ENCODE peak calls at places on chromosomes 7 and 10, in ten cellular contexts. One of them, this sample, is unnamed. For H3K4me1, the result is how much of the 10 kb centered on the place peaks cover.

GRCh38 chr7:79090543-79090942 is 362.9 kb downstream of the MAGI2 start:
- DNase-seq in ovary: no peak
- DNase-seq in fibroblast of lung: peak
- DNase-seq in neural progenitor cell: no peak
- DNase-seq in OCI-LY7: no peak
- DNase-seq in body of pancreas: no peak
- DNase-seq in HepG2: no peak
- DNase-seq in tibial artery: no peak
- DNase-seq in cardiac muscle cell: peak
- DNase-seq in GM23338: no peak
- DNase-seq in this sample: no peak

GRCh38 chr7:155921804-155922506 is 109.7 kb upstream of the SHH start:
- DNase-seq in GM23338: peak
- DNase-seq in neural progenitor cell: no peak
- DNase-seq in body of pancreas: peak
- DNase-seq in cardiac muscle cell: no peak
- DNase-seq in OCI-LY7: no peak
- DNase-seq in ovary: no peak
- DNase-seq in tibial artery: no peak
- DNase-seq in HepG2: no peak
- DNase-seq in fibroblast of lung: no peak
- DNase-seq in this sample: peak

GRCh38 chr7:32427769-32428291 is 62.4 kb downstream of the LSM5 start:
- DNase-seq in cardiac muscle cell: peak
- DNase-seq in GM23338: peak
- DNase-seq in tibial artery: peak
- DNase-seq in body of pancreas: peak
- DNase-seq in neural progenitor cell: peak
- DNase-seq in HepG2: peak
- DNase-seq in fibroblast of lung: peak
- DNase-seq in ovary: peak
- DNase-seq in OCI-LY7: peak
- DNase-seq in this sample: peak

GRCh38 chr7:32905175-32905662 is 13.7 kb upstream of the KBTBD2 start:
- DNase-seq in cardiac muscle cell: peak
- DNase-seq in body of pancreas: peak
- DNase-seq in ovary: peak
- DNase-seq in OCI-LY7: no peak
- DNase-seq in HepG2: no peak
- DNase-seq in tibial artery: no peak
- DNase-seq in GM23338: peak
- DNase-seq in neural progenitor cell: peak
- DNase-seq in fibroblast of lung: peak
- DNase-seq in this sample: no peak

GRCh38 chr7:33554046-33554445 is 351.3 kb upstream of the BMPER start:
- DNase-seq in tibial artery: no peak
- DNase-seq in GM23338: no peak
- DNase-seq in cardiac muscle cell: no peak
- DNase-seq in OCI-LY7: no peak
- DNase-seq in HepG2: no peak
- DNase-seq in ovary: no peak
- DNase-seq in body of pancreas: no peak
- DNase-seq in neural progenitor cell: no peak
- DNase-seq in fibroblast of lung: peak
- DNase-seq in this sample: no peak

GRCh38 chr7:154794147-154794780 is 208.7 kb downstream of the PAXIP1 start:
- DNase-seq in HepG2: no peak
- DNase-seq in neural progenitor cell: peak
- DNase-seq in ovary: no peak
- DNase-seq in fibroblast of lung: no peak
- DNase-seq in GM23338: no peak
- DNase-seq in body of pancreas: no peak
- DNase-seq in OCI-LY7: no peak
- DNase-seq in cardiac muscle cell: no peak
- DNase-seq in tibial artery: no peak
- DNase-seq in this sample: no peak

GRCh38 chr7:55105952-55106351 is 87.1 kb downstream of the EGFR start:
- DNase-seq in tibial artery: peak
- DNase-seq in neural progenitor cell: no peak
- DNase-seq in ovary: no peak
- DNase-seq in OCI-LY7: no peak
- DNase-seq in body of pancreas: no peak
- DNase-seq in fibroblast of lung: no peak
- DNase-seq in HepG2: no peak
- DNase-seq in cardiac muscle cell: no peak
- DNase-seq in GM23338: no peak
- DNase-seq in this sample: no peak

GRCh38 chr10:29687411-29688160 is 52.8 kb upstream of the SVIL start:
- DNase-seq in body of pancreas: no peak
- DNase-seq in cardiac muscle cell: peak
- DNase-seq in HepG2: no peak
- DNase-seq in fibroblast of lung: peak
- DNase-seq in OCI-LY7: no peak
- DNase-seq in tibial artery: no peak
- DNase-seq in neural progenitor cell: no peak
- DNase-seq in GM23338: peak
- DNase-seq in ovary: no peak
- DNase-seq in this sample: peak

GRCh38 chr7:74069086-74069541 is 14.5 kb upstream of the LIMK1 start:
- DNase-seq in ovary: no peak
- DNase-seq in tibial artery: no peak
- DNase-seq in fibroblast of lung: no peak
- DNase-seq in OCI-LY7: no peak
- DNase-seq in cardiac muscle cell: no peak
- DNase-seq in body of pancreas: no peak
- DNase-seq in neural progenitor cell: no peak
- DNase-seq in GM23338: no peak
- DNase-seq in HepG2: no peak
- DNase-seq in this sample: peak

GRCh38 chr10:62050627-62050924 is 149.1 kb downstream of the ARID5B start:
- DNase-seq in neural progenitor cell: no peak
- DNase-seq in body of pancreas: no peak
- DNase-seq in OCI-LY7: no peak
- DNase-seq in ovary: no peak
- DNase-seq in HepG2: no peak
- DNase-seq in fibroblast of lung: no peak
- DNase-seq in tibial artery: no peak
- DNase-seq in cardiac muscle cell: no peak
- DNase-seq in GM23338: no peak
- DNase-seq in this sample: no peak
- H3K27ac ChIP-seq in neural progenitor cell: no peak
- H3K27ac ChIP-seq in body of pancreas: no peak
- H3K27ac ChIP-seq in OCI-LY7: no peak
- H3K27ac ChIP-seq in ovary: peak
- H3K27ac ChIP-seq in HepG2: peak
- H3K27ac ChIP-seq in fibroblast of lung: peak
- H3K27ac ChIP-seq in tibial artery: peak
- H3K27ac ChIP-seq in cardiac muscle cell: no peak
- H3K27ac ChIP-seq in GM23338: no peak
- H3K27ac ChIP-seq in this sample: peak

DNA sequence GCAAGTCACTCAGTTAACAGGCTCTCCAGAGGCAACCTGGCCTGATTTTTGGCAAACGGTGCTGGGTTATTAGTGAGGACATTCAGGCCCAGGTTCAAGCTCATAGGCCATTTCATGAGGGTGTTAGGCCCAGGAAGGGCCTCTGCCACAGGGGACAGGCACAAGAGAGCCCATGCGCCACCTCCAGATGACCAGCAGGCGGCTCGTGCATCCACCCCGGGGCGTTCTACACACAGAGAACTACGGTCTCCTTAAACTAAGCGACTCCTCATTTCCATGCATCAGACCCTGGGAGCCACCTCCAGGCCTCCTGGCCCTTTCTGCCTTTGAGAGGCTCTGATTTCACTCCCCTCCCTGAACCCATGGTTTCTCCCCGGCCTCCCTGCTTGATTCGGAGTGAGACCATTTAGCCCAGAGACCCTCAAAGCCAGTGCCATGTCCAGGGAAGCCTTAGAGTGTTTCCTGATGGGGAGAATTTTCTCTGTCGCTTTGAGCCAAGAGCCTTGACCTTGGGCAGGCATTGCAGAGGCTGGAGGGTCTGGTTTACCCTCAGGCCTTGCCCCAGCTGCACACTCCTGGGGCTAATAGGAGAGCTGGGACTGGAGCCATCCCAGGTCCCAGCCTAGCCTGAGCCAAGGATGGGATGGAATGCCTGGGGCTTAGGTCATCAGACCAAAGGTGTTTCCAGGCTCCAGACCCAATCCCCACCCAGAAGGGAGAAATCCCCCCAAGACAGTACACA is 188.0 kb downstream of the GRID1 start:
- DNase-seq in GM23338: peak
- DNase-seq in OCI-LY7: peak
- DNase-seq in HepG2: peak
- DNase-seq in cardiac muscle cell: peak
- DNase-seq in tibial artery: peak
- DNase-seq in ovary: peak
- DNase-seq in fibroblast of lung: no peak
- DNase-seq in neural progenitor cell: peak
- DNase-seq in body of pancreas: no peak
- DNase-seq in this sample: no peak
- TF ChIP-seq CTCF in GM23338: peak
- TF ChIP-seq CTCF in OCI-LY7: no peak
- TF ChIP-seq CTCF in HepG2: peak
- TF ChIP-seq CTCF in cardiac muscle cell: peak
- TF ChIP-seq CTCF in tibial artery: peak
- TF ChIP-seq CTCF in ovary: no peak
- TF ChIP-seq CTCF in fibroblast of lung: no peak
- TF ChIP-seq CTCF in neural progenitor cell: peak
- TF ChIP-seq CTCF in body of pancreas: no peak
- TF ChIP-seq CTCF in this sample: no peak

GRCh38 chr7:22343612-22344011 is 13.3 kb downstream of the RAPGEF5 start:
- DNase-seq in neural progenitor cell: no peak
- DNase-seq in GM23338: no peak
- DNase-seq in cardiac muscle cell: no peak
- DNase-seq in ovary: no peak
- DNase-seq in OCI-LY7: no peak
- DNase-seq in body of pancreas: no peak
- DNase-seq in HepG2: no peak
- DNase-seq in fibroblast of lung: no peak
- DNase-seq in tibial artery: no peak
- DNase-seq in this sample: no peak
- H3K4me1 ChIP-seq in neural progenitor cell: under half
- H3K4me1 ChIP-seq in GM23338: under half
- H3K4me1 ChIP-seq in cardiac muscle cell: under half
- H3K4me1 ChIP-seq in ovary: under half
- H3K4me1 ChIP-seq in OCI-LY7: half or more
- H3K4me1 ChIP-seq in body of pancreas: half or more
- H3K4me1 ChIP-seq in HepG2: half or more
- H3K4me1 ChIP-seq in fibroblast of lung: under half
- H3K4me1 ChIP-seq in tibial artery: under half
- H3K4me1 ChIP-seq in this sample: under half

DNA sequence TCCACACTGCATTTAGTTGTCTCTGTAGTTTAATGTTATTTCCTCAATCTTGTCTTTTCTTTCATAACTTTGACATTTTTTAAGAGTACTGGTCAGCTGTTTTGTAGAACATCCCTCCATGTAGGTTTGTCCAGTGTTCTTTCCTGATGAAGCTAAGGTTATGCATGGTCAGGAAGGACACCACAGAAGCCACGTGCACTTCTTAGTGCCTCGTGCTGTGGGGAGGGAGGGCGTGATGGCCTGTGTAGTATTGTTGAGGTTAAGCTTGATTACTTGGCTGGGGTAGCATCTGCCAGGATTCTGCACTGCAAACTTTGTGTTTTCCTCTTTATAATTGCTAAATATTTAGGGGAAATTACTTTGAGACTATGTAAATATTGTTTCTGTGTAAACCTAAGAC is 48.3 kb downstream of the MCMBP start:
- DNase-seq in fibroblast of lung: no peak
- DNase-seq in GM23338: no peak
- DNase-seq in tibial artery: no peak
- DNase-seq in ovary: no peak
- DNase-seq in cardiac muscle cell: no peak
- DNase-seq in OCI-LY7: no peak
- DNase-seq in body of pancreas: no peak
- DNase-seq in neural progenitor cell: no peak
- DNase-seq in HepG2: no peak
- DNase-seq in this sample: no peak
- H3K27ac ChIP-seq in fibroblast of lung: no peak
- H3K27ac ChIP-seq in GM23338: no peak
- H3K27ac ChIP-seq in tibial artery: no peak
- H3K27ac ChIP-seq in ovary: no peak
- H3K27ac ChIP-seq in cardiac muscle cell: no peak
- H3K27ac ChIP-seq in OCI-LY7: no peak
- H3K27ac ChIP-seq in body of pancreas: no peak
- H3K27ac ChIP-seq in neural progenitor cell: no peak
- H3K27ac ChIP-seq in HepG2: no peak
- H3K27ac ChIP-seq in this sample: no peak

GRCh38 chr7:101870361-101871062 is 53.1 kb downstream of the CUX1 start:
- DNase-seq in tibial artery: no peak
- DNase-seq in neural progenitor cell: peak
- DNase-seq in OCI-LY7: peak
- DNase-seq in GM23338: peak
- DNase-seq in HepG2: peak
- DNase-seq in cardiac muscle cell: no peak
- DNase-seq in fibroblast of lung: peak
- DNase-seq in ovary: no peak
- DNase-seq in body of pancreas: no peak
- DNase-seq in this sample: no peak
- TF ChIP-seq CTCF in tibial artery: no peak
- TF ChIP-seq CTCF in neural progenitor cell: peak
- TF ChIP-seq CTCF in OCI-LY7: peak
- TF ChIP-seq CTCF in GM23338: peak
- TF ChIP-seq CTCF in HepG2: peak
- TF ChIP-seq CTCF in cardiac muscle cell: no peak
- TF ChIP-seq CTCF in fibroblast of lung: no peak
- TF ChIP-seq CTCF in ovary: no peak
- TF ChIP-seq CTCF in body of pancreas: peak
- TF ChIP-seq CTCF in this sample: no peak

GRCh38 chr10:132459252-132460028 is 62.4 kb downstream of the PWWP2B start:
- DNase-seq in cardiac muscle cell: no peak
- DNase-seq in tibial artery: no peak
- DNase-seq in HepG2: peak
- DNase-seq in GM23338: no peak
- DNase-seq in fibroblast of lung: no peak
- DNase-seq in neural progenitor cell: no peak
- DNase-seq in ovary: peak
- DNase-seq in OCI-LY7: no peak
- DNase-seq in body of pancreas: peak
- DNase-seq in this sample: peak
- H3K4me1 ChIP-seq in cardiac muscle cell: under half
- H3K4me1 ChIP-seq in tibial artery: under half
- H3K4me1 ChIP-seq in HepG2: half or more
- H3K4me1 ChIP-seq in GM23338: under half
- H3K4me1 ChIP-seq in fibroblast of lung: under half
- H3K4me1 ChIP-seq in neural progenitor cell: under half
- H3K4me1 ChIP-seq in ovary: under half
- H3K4me1 ChIP-seq in OCI-LY7: under half
- H3K4me1 ChIP-seq in body of pancreas: under half
- H3K4me1 ChIP-seq in this sample: under half